ENCODE peak calls at places on chromosomes 3 and 15, in nine cellular contexts. One of them, this sample, is unnamed.

GRCh38 chr3:140736863-140737460 is 59.1 kb downstream of the TRIM42 start:
- DNase-seq in bronchial epithelial cell: peak; percentile 40
- DNase-seq in A549: peak; percentile 10
- DNase-seq in kidney: peak; percentile 81
- DNase-seq in Peyer's patch: no peak
- DNase-seq in mucosa of descending colon: peak; percentile 41
- DNase-seq in naive thymus-derived CD4-positive, alpha-beta T cell: no peak
- DNase-seq in fibroblast of lung: peak; percentile 25
- DNase-seq in hepatocyte: peak; percentile 70
- DNase-seq in this sample: peak; percentile 68

GRCh38 chr3:71219744-71220638 is 363.5 kb downstream of the FOXP1 start:
- DNase-seq in bronchial epithelial cell: no peak
- DNase-seq in mucosa of descending colon: no peak
- DNase-seq in A549: no peak
- DNase-seq in kidney: no peak
- DNase-seq in hepatocyte: no peak
- DNase-seq in naive thymus-derived CD4-positive, alpha-beta T cell: no peak
- DNase-seq in Peyer's patch: no peak
- DNase-seq in fibroblast of lung: no peak
- DNase-seq in this sample: no peak

GRCh38 chr15:41772720-41773331 is 1.5 kb upstream of the MAPKBP1 start:
- DNase-seq in fibroblast of lung: peak; percentile 81
- DNase-seq in A549: peak; percentile 71
- DNase-seq in mucosa of descending colon: peak; percentile 32
- DNase-seq in kidney: no peak
- DNase-seq in Peyer's patch: peak; percentile 46
- DNase-seq in naive thymus-derived CD4-positive, alpha-beta T cell: peak; percentile 77
- DNase-seq in bronchial epithelial cell: peak; percentile 73
- DNase-seq in hepatocyte: peak; percentile 78
- DNase-seq in this sample: peak; percentile 56

GRCh38 chr3:23600178-23600577 is 205.6 kb upstream of the UBE2E1 start:
- DNase-seq in A549: peak; percentile 52
- DNase-seq in mucosa of descending colon: no peak
- DNase-seq in bronchial epithelial cell: peak; percentile 81
- DNase-seq in fibroblast of lung: peak; percentile 79
- DNase-seq in naive thymus-derived CD4-positive, alpha-beta T cell: no peak
- DNase-seq in hepatocyte: no peak
- DNase-seq in Peyer's patch: no peak
- DNase-seq in kidney: no peak
- DNase-seq in this sample: peak; percentile 95

GRCh38 chr3:157175678-157176077 is 15.7 kb upstream of the CCNL1 start:
- DNase-seq in fibroblast of lung: peak; percentile 33
- DNase-seq in hepatocyte: peak; percentile 72
- DNase-seq in kidney: peak; percentile 78
- DNase-seq in A549: peak; percentile 26
- DNase-seq in naive thymus-derived CD4-positive, alpha-beta T cell: no peak
- DNase-seq in Peyer's patch: peak; percentile 52
- DNase-seq in mucosa of descending colon: peak; percentile 65
- DNase-seq in bronchial epithelial cell: no peak
- DNase-seq in this sample: peak; percentile 27

GRCh38 chr3:193869221-193870201 is 266.4 kb upstream of the HES1 start:
- DNase-seq in Peyer's patch: no peak
- DNase-seq in fibroblast of lung: peak; percentile 80
- DNase-seq in kidney: peak; percentile 94
- DNase-seq in A549: peak; percentile 52
- DNase-seq in hepatocyte: peak; percentile 86
- DNase-seq in mucosa of descending colon: no peak
- DNase-seq in naive thymus-derived CD4-positive, alpha-beta T cell: no peak
- DNase-seq in bronchial epithelial cell: peak; percentile 61
- DNase-seq in this sample: peak; percentile 84

GRCh38 chr3:140586311-140586710 is 91.6 kb upstream of the TRIM42 start:
- DNase-seq in bronchial epithelial cell: peak; percentile 53
- DNase-seq in kidney: no peak
- DNase-seq in fibroblast of lung: no peak
- DNase-seq in hepatocyte: no peak
- DNase-seq in naive thymus-derived CD4-positive, alpha-beta T cell: no peak
- DNase-seq in mucosa of descending colon: no peak
- DNase-seq in Peyer's patch: no peak
- DNase-seq in A549: no peak
- DNase-seq in this sample: no peak

GRCh38 chr15:51503003-51503402 is 119.6 kb downstream of the DMXL2 start:
- DNase-seq in fibroblast of lung: no peak
- DNase-seq in kidney: no peak
- DNase-seq in bronchial epithelial cell: no peak
- DNase-seq in mucosa of descending colon: no peak
- DNase-seq in Peyer's patch: no peak
- DNase-seq in naive thymus-derived CD4-positive, alpha-beta T cell: no peak
- DNase-seq in hepatocyte: no peak
- DNase-seq in A549: no peak
- DNase-seq in this sample: no peak

GRCh38 chr15:100026041-100026440 is 292.8 kb upstream of the LYSMD4 start:
- DNase-seq in kidney: no peak
- DNase-seq in Peyer's patch: no peak
- DNase-seq in mucosa of descending colon: no peak
- DNase-seq in hepatocyte: no peak
- DNase-seq in A549: no peak
- DNase-seq in bronchial epithelial cell: no peak
- DNase-seq in naive thymus-derived CD4-positive, alpha-beta T cell: no peak
- DNase-seq in fibroblast of lung: no peak
- DNase-seq in this sample: no peak

GRCh38 chr3:110664148-110664547 is 407.5 kb upstream of the NECTIN3 start:
- DNase-seq in naive thymus-derived CD4-positive, alpha-beta T cell: no peak
- DNase-seq in mucosa of descending colon: no peak
- DNase-seq in hepatocyte: no peak
- DNase-seq in kidney: no peak
- DNase-seq in Peyer's patch: no peak
- DNase-seq in bronchial epithelial cell: no peak
- DNase-seq in fibroblast of lung: no peak
- DNase-seq in A549: no peak
- DNase-seq in this sample: no peak

GRCh38 chr3:9411302-9411701 is 13.9 kb downstream of the SETD5 start:
- DNase-seq in naive thymus-derived CD4-positive, alpha-beta T cell: no peak
- DNase-seq in bronchial epithelial cell: peak; percentile 52
- DNase-seq in fibroblast of lung: no peak
- DNase-seq in Peyer's patch: no peak
- DNase-seq in kidney: no peak
- DNase-seq in A549: no peak
- DNase-seq in mucosa of descending colon: no peak
- DNase-seq in hepatocyte: no peak
- DNase-seq in this sample: no peak

GRCh38 chr3:9412293-9412692 is 14.9 kb downstream of the SETD5 start:
- DNase-seq in A549: no peak
- DNase-seq in Peyer's patch: no peak
- DNase-seq in kidney: no peak
- DNase-seq in hepatocyte: no peak
- DNase-seq in bronchial epithelial cell: no peak
- DNase-seq in fibroblast of lung: no peak
- DNase-seq in mucosa of descending colon: no peak
- DNase-seq in naive thymus-derived CD4-positive, alpha-beta T cell: no peak
- DNase-seq in this sample: no peak

GRCh38 chr3:9408061-9408460 is 10.6 kb downstream of the SETD5 start:
- DNase-seq in hepatocyte: no peak
- DNase-seq in Peyer's patch: no peak
- DNase-seq in kidney: no peak
- DNase-seq in bronchial epithelial cell: no peak
- DNase-seq in naive thymus-derived CD4-positive, alpha-beta T cell: no peak
- DNase-seq in A549: no peak
- DNase-seq in mucosa of descending colon: no peak
- DNase-seq in fibroblast of lung: no peak
- DNase-seq in this sample: no peak

GRCh38 chr3:9408546-9408945 is 11.1 kb downstream of the SETD5 start:
- DNase-seq in bronchial epithelial cell: no peak
- DNase-seq in kidney: no peak
- DNase-seq in hepatocyte: no peak
- DNase-seq in Peyer's patch: no peak
- DNase-seq in mucosa of descending colon: no peak
- DNase-seq in fibroblast of lung: no peak
- DNase-seq in A549: no peak
- DNase-seq in naive thymus-derived CD4-positive, alpha-beta T cell: no peak
- DNase-seq in this sample: no peak

DNA sequence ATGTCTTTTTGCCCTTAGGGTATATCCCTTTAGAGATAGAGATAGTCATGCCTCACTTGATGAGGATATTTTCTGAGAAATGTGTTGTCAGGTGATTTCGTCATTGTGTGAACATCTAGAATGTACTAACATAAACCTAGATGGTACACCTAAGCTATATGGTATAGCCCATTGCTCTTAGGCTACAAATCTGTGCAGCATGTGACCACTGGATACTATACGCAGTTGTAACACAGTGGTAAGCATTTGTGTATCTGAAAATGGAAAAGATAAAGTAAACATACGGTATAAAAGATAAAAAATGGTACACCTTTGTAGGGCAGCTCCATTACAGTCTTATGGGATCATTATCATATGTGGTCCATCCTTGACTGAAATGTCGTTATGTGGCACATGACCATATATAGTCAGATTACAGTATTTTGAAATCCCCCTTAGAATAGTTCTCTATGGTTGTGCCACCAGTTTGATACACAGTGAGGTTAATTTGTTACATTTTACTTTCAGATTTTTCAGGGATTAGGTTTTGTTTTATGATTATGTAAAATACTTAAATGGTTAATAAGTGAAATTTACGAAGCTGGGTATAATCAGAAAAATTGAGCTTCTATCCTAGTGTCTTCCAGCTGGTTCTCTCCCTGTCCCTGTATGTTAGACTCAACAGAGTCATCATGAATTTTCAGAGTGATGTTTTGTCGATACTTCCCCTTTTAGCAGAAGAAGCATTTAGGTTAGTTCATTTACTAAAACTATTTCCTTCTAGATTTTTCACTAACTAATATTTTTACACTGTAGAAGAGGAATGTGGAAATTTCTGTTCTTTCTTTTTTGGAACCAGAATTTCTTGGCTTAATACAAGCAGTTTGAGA is 12.8 kb downstream of the SETD5 start:
- DNase-seq in naive thymus-derived CD4-positive, alpha-beta T cell: no peak
- DNase-seq in A549: no peak
- DNase-seq in kidney: no peak
- DNase-seq in mucosa of descending colon: no peak
- DNase-seq in Peyer's patch: no peak
- DNase-seq in bronchial epithelial cell: no peak
- DNase-seq in fibroblast of lung: no peak
- DNase-seq in hepatocyte: no peak
- DNase-seq in this sample: no peak
- H3K4me3 ChIP-seq in naive thymus-derived CD4-positive, alpha-beta T cell: no peak overlapping the region
- H3K4me3 ChIP-seq in A549: no peak overlapping the region
- H3K4me3 ChIP-seq in kidney: no peak overlapping the region
- H3K4me3 ChIP-seq in mucosa of descending colon: no peak overlapping the region
- H3K4me3 ChIP-seq in Peyer's patch: no peak overlapping the region
- H3K4me3 ChIP-seq in bronchial epithelial cell: no peak overlapping the region
- H3K4me3 ChIP-seq in fibroblast of lung: no peak overlapping the region
- H3K4me3 ChIP-seq in hepatocyte: no peak overlapping the region
- H3K4me3 ChIP-seq in this sample: no peak overlapping the region

DNA sequence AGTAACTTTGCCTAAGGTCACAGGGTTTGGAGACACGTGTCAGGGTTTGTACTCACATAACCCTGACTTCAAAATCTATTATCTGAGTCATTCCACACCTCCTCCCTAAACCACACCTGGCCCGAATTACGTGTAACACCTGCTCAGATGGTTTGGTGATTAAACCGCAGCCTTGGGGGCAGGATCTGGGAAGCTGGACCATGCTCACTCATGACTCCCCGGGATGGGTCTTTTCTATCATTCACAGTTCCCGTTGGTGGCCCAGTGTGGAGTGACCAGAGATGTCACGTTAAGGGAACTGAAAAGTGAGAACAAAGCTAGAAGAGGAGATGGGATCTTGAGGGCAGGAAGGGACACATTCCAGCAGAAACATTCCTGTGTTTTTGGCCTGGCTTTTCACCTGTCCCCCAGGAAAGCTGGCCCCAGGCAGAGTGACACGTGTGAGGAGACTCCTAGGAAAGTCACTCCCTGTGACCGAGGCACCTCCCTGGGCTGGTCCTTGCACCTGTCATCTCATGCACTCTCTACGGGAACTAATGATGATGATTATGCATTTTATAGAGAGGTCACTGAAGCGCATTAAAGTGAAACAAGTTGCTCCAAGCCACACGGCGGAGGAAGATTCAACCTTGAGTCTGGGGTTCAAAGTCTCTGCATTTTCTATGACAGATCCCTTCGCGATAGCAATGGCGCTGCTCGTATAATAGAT is 75.5 kb upstream of the POMGNT2 start:
- DNase-seq in A549: no peak
- DNase-seq in kidney: no peak
- DNase-seq in mucosa of descending colon: peak; percentile 54
- DNase-seq in naive thymus-derived CD4-positive, alpha-beta T cell: peak; percentile 33
- DNase-seq in fibroblast of lung: no peak
- DNase-seq in bronchial epithelial cell: peak; percentile 93
- DNase-seq in Peyer's patch: peak; percentile 36
- DNase-seq in hepatocyte: no peak
- DNase-seq in this sample: no peak
- H3K4me3 ChIP-seq in A549: no peak overlapping the region
- H3K4me3 ChIP-seq in kidney: no peak overlapping the region
- H3K4me3 ChIP-seq in mucosa of descending colon: no peak overlapping the region
- H3K4me3 ChIP-seq in naive thymus-derived CD4-positive, alpha-beta T cell: peak overlapping the region; percentile 37
- H3K4me3 ChIP-seq in fibroblast of lung: no peak overlapping the region
- H3K4me3 ChIP-seq in bronchial epithelial cell: no peak overlapping the region
- H3K4me3 ChIP-seq in Peyer's patch: no peak overlapping the region
- H3K4me3 ChIP-seq in hepatocyte: no peak overlapping the region
- H3K4me3 ChIP-seq in this sample: no peak overlapping the region

DNA sequence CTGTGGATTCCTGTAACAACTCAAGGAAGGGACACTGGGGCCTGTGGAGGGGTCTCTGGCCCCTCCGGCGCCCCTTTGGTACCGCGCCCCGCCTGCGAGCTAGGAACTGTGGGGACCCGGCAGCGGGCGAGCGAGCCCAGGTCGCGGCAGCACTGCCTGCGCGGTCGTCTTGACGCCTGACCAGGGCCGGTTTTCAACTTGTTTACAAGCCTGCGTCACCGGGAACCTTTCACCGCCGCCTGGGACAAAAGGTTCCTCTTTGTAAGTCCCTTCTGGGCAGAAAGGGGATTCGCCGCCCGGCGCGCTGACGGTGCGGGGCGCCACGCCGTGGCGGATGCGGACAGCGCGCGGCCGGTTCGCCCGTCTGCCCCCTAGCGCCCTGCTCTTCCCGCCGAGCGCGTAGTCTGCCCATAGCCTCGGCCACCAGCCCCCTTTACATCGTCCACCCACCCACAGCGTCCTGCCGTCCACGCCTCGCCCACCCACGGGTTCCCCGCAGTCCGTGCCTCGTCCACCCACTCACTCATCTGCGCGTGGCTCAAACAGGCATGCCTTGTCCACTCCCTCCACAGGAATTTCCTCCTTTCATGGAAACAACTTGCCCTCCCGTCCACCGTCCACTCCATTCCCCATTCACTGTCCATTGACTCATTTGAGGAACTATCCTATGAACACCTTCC is 5.5 kb upstream of the CFAP100 start:
- DNase-seq in mucosa of descending colon: peak; percentile 85
- DNase-seq in bronchial epithelial cell: peak; percentile 66
- DNase-seq in naive thymus-derived CD4-positive, alpha-beta T cell: peak; percentile 15
- DNase-seq in A549: peak; percentile 81
- DNase-seq in Peyer's patch: peak; percentile 70
- DNase-seq in fibroblast of lung: peak; percentile 90
- DNase-seq in hepatocyte: peak; percentile 95
- DNase-seq in kidney: peak; percentile 97
- DNase-seq in this sample: peak; percentile 45
- H3K4me3 ChIP-seq in mucosa of descending colon: no peak overlapping the region
- H3K4me3 ChIP-seq in bronchial epithelial cell: peak overlapping the region; percentile 29
- H3K4me3 ChIP-seq in naive thymus-derived CD4-positive, alpha-beta T cell: no peak overlapping the region
- H3K4me3 ChIP-seq in A549: peak overlapping the region; percentile 36
- H3K4me3 ChIP-seq in Peyer's patch: peak overlapping the region; percentile 35
- H3K4me3 ChIP-seq in fibroblast of lung: peak overlapping the region; percentile 28
- H3K4me3 ChIP-seq in hepatocyte: peak overlapping the region; percentile 15
- H3K4me3 ChIP-seq in kidney: peak overlapping the region; percentile 49
- H3K4me3 ChIP-seq in this sample: peak overlapping the region; percentile 17

GRCh38 chr15:96428742-96429141 is 98.2 kb downstream of the NR2F2 start:
- DNase-seq in mucosa of descending colon: no peak
- DNase-seq in hepatocyte: peak; percentile 32
- DNase-seq in bronchial epithelial cell: peak; percentile 84
- DNase-seq in kidney: peak; percentile 73
- DNase-seq in A549: peak; percentile 50
- DNase-seq in Peyer's patch: no peak
- DNase-seq in naive thymus-derived CD4-positive, alpha-beta T cell: no peak
- DNase-seq in fibroblast of lung: peak; percentile 97
- DNase-seq in this sample: peak; percentile 67
- H3K4me3 ChIP-seq in mucosa of descending colon: no peak overlapping the region
- H3K4me3 ChIP-seq in hepatocyte: no peak overlapping the region
- H3K4me3 ChIP-seq in bronchial epithelial cell: no peak overlapping the region
- H3K4me3 ChIP-seq in kidney: no peak overlapping the region
- H3K4me3 ChIP-seq in A549: no peak overlapping the region
- H3K4me3 ChIP-seq in Peyer's patch: no peak overlapping the region
- H3K4me3 ChIP-seq in naive thymus-derived CD4-positive, alpha-beta T cell: no peak overlapping the region
- H3K4me3 ChIP-seq in fibroblast of lung: no peak overlapping the region
- H3K4me3 ChIP-seq in this sample: no peak overlapping the region

This sample was measured in SJCRH30.